ENCODE peak calls at places on chromosomes 1 and 21, in nine cellular contexts. G, D, T, A, B, M, H, S and X are unnamed samples. For H3K4me1, the result is how much of the 10 kb centered on the place peaks cover.

GRCh38 chr1:1541956-1542765 is 1.7 kb upstream of the TMEM240 start:
- DNase-seq in G (no peak), B (no peak), S (no peak), M (no peak), A (no peak), T (no peak), D (no peak), H (no peak), X (no peak)

GRCh38 chr1:236748471-236748870 is 46.6 kb upstream of the MTR start:
- DNase-seq in H (no peak), D (no peak), S (no peak), G (no peak), T (peak), B (peak), A (no peak), M (no peak), X (no peak)

GRCh38 chr1:50697440-50698421 is 262.3 kb downstream of the FAF1 start:
- DNase-seq in M (no peak), B (peak), A (no peak), T (no peak), S (no peak), D (no peak), G (no peak), H (peak), X (no peak)

GRCh38 chr1:197481101-197481500 is 213.0 kb downstream of the CRB1 start:
- DNase-seq in A (no peak), T (no peak), D (no peak), G (no peak), B (no peak), S (peak), M (no peak), H (no peak), X (no peak)

GRCh38 chr21:27269646-27270045 is 302.8 kb upstream of the ADAMTS5 start:
- DNase-seq in T (peak), B (peak), A (no peak), S (no peak), D (no peak), G (no peak), H (peak), M (no peak), X (no peak)

GRCh38 chr1:182962554-182963115 is 9.7 kb upstream of the SHCBP1L start:
- DNase-seq in A (peak), M (peak), S (peak), D (peak), B (peak), T (peak), H (peak), G (peak), X (peak)

GRCh38 chr1:212293579-212293978 is 8.4 kb downstream of the PPP2R5A start:
- DNase-seq in A (no peak), D (no peak), G (no peak), H (peak), B (peak), T (no peak), M (no peak), S (no peak), X (no peak)

GRCh38 chr21:45269861-45270260 is 17.8 kb downstream of the POFUT2 start:
- DNase-seq in G (peak), B (no peak), M (no peak), D (no peak), T (no peak), H (no peak), A (no peak), S (no peak), X (no peak)

GRCh38 chr21:44972821-44973220 is 33.0 kb downstream of the SLX9 start:
- DNase-seq in H (no peak), D (no peak), T (no peak), G (no peak), M (no peak), S (no peak), B (peak), A (no peak), X (no peak)

GRCh38 chr1:56547977-56548376 is 31.4 kb downstream of the PLPP3 start:
- DNase-seq in H (no peak), D (no peak), B (no peak), T (no peak), S (no peak), G (peak), M (no peak), A (peak), X (no peak)

GRCh38 chr1:54645806-54646676 is 4.5 kb downstream of the MROH7 start:
- DNase-seq in A (no peak), B (no peak), S (no peak), D (no peak), H (peak), G (peak), T (no peak), M (peak), X (no peak)

GRCh38 chr1:15172405-15173259 is 19.1 kb downstream of the TMEM51 start:
- DNase-seq in G (no peak), A (no peak), T (no peak), H (peak), B (no peak), S (no peak), D (no peak), M (no peak), X (no peak)

GRCh38 chr1:15454256-15454655 is 2.3 kb upstream of the CELA2A start:
- DNase-seq in H (peak), D (no peak), M (no peak), T (no peak), A (no peak), B (peak), S (no peak), G (no peak), X (no peak)

GRCh38 chr1:197908695-197909336 is 6.4 kb downstream of the C1orf53 start:
- DNase-seq in D (no peak), B (no peak), A (no peak), G (no peak), M (no peak), T (no peak), H (no peak), S (no peak), X (no peak)

GRCh38 chr1:97144527-97144926 is 422.9 kb downstream of the PTBP2 start:
- DNase-seq in H (peak), T (no peak), S (no peak), B (peak), G (no peak), M (no peak), A (no peak), D (no peak), X (no peak)

GRCh38 chr1:20255666-20256065 is 35.0 kb upstream of the VWA5B1 start:
- DNase-seq in A (no peak), H (peak), S (no peak), M (no peak), B (peak), D (no peak), G (no peak), T (peak), X (no peak)

GRCh38 chr1:66505671-66506392 is 28.1 kb upstream of the SGIP1 start:
- DNase-seq in B (peak), S (no peak), D (no peak), A (no peak), T (no peak), H (peak), M (no peak), G (no peak), X (no peak)

GRCh38 chr1:17234405-17234804 is 14.5 kb upstream of the PADI3 start:
- DNase-seq in M (no peak), S (no peak), H (no peak), G (no peak), T (no peak), A (no peak), B (no peak), D (no peak), X (no peak)

GRCh38 chr1:101144868-101145808 is 91.7 kb upstream of the S1PR1 start:
- DNase-seq in M (no peak), B (peak), D (no peak), S (no peak), G (no peak), A (no peak), H (peak), T (no peak), X (no peak)

GRCh38 chr1:101086783-101087182 is 61.2 kb upstream of the DPH5 start:
- DNase-seq in S (no peak), T (no peak), D (no peak), H (no peak), B (no peak), G (no peak), A (no peak), M (no peak), X (no peak)

GRCh38 chr1:9207086-9207485 is 27.5 kb upstream of the H6PD start:
- DNase-seq in M (no peak), H (peak), S (no peak), T (no peak), D (no peak), B (peak), A (no peak), G (no peak), X (no peak)

GRCh38 chr1:180675586-180675985 is 43.8 kb downstream of the XPR1 start:
- DNase-seq in M (no peak), A (no peak), B (no peak), G (no peak), D (no peak), H (no peak), T (peak), S (no peak), X (no peak)

GRCh38 chr1:220893701-220894024 is 14.4 kb downstream of the HLX start:
- DNase-seq in M (no peak), G (no peak), D (no peak), S (no peak), H (no peak), A (no peak), B (peak), T (no peak), X (no peak)

GRCh38 chr1:215507119-215507518 is 60.0 kb upstream of the KCTD3 start:
- DNase-seq in D (no peak), A (no peak), H (peak), M (no peak), S (no peak), G (no peak), B (no peak), T (no peak), X (no peak)

GRCh38 chr1:109210058-109210457 is 3.7 kb upstream of the SARS1 start:
- DNase-seq in S (no peak), A (no peak), G (no peak), B (no peak), M (no peak), H (no peak), D (no peak), T (no peak), X (no peak)

GRCh38 chr1:111852216-111852615 is 96.5 kb downstream of the DDX20 start:
- DNase-seq in M (no peak), H (no peak), A (no peak), B (no peak), T (no peak), D (no peak), S (no peak), G (no peak), X (no peak)
- H3K4me1 ChIP-seq in M (under half), H (under half), A (under half), B (under half), T (under half), D (under half), S (under half), G (under half), X (under half)

GRCh38 chr21:38474796-38475195 is 23.5 kb downstream of the ERG start:
- DNase-seq in A (no peak), M (no peak), H (no peak), S (no peak), B (no peak), G (no peak), T (no peak), D (no peak), X (no peak)
- H3K4me1 ChIP-seq in A (under half), M (half or more), H (under half), S (under half), B (under half), G (under half), T (under half), D (under half), X (under half)

GRCh38 chr21:25464275-25464674 is 143.0 kb downstream of the MRPL39 start:
- DNase-seq in D (no peak), M (no peak), H (no peak), T (no peak), S (no peak), G (no peak), A (no peak), B (no peak), X (no peak)

GRCh38 chr21:25462517-25462971 is 144.7 kb downstream of the MRPL39 start:
- DNase-seq in T (no peak), S (no peak), A (no peak), M (no peak), B (no peak), D (no peak), H (no peak), G (no peak), X (no peak)

GRCh38 chr21:25459993-25460392 is 147.3 kb downstream of the MRPL39 start:
- DNase-seq in G (no peak), D (no peak), A (no peak), T (no peak), M (no peak), H (no peak), B (no peak), S (no peak), X (no peak)

GRCh38 chr21:25459365-25459764 is 147.9 kb downstream of the MRPL39 start:
- DNase-seq in A (no peak), T (no peak), H (no peak), B (no peak), S (no peak), M (no peak), D (no peak), G (no peak), X (no peak)

GRCh38 chr21:25461730-25462129 is 145.6 kb downstream of the MRPL39 start:
- DNase-seq in M (no peak), T (no peak), G (no peak), H (no peak), D (no peak), A (no peak), B (no peak), S (no peak), X (no peak)
- H3K4me1 ChIP-seq in M (under half), T (under half), G (under half), H (under half), D (under half), A (under half), B (under half), S (under half), X (under half)

GRCh38 chr1:235597867-235598553 is 51.6 kb downstream of the GNG4 start:
- DNase-seq in M (no peak), A (no peak), H (peak), B (peak), S (no peak), T (peak), D (no peak), G (no peak), X (no peak)
- H3K4me1 ChIP-seq in M (under half), A (under half), H (under half), B (under half), S (under half), T (under half), D (under half), G (under half), X (under half)

GRCh38 chr1:84266748-84267147 is 34.8 kb upstream of the SAMD13 start:
- DNase-seq in A (no peak), H (no peak), G (no peak), B (no peak), T (no peak), S (no peak), M (no peak), D (no peak), X (no peak)
- H3K4me1 ChIP-seq in A (under half), H (under half), G (under half), B (under half), T (under half), S (under half), M (under half), D (under half), X (under half)